ENCODE peak calls at places on chromosomes 16 and 17, in seven cellular contexts. P is uterus, Z is right lobe of liver, O is transverse colon, K is heart left ventricle, V is body of pancreas, Y is tibial nerve. H is an unnamed sample.

GRCh38 chr17:7439462-7440112 is at the start of gene FGF11:
- DNase-seq in O (no peak), K (peak; percentile 29), V (no peak), P (no peak), Y (no peak), Z (peak; percentile 55), H (no peak)

GRCh38 chr16:54921229-54921824 is 9.3 kb upstream of the IRX5 start:
- DNase-seq in Y (no peak), O (no peak), V (no peak), Z (no peak), P (no peak), K (no peak), H (no peak)

GRCh38 chr16:79175286-79176057 is 425.1 kb downstream of the MAF start:
- DNase-seq in V (no peak), Y (no peak), O (no peak), K (no peak), Z (no peak), P (no peak), H (no peak)

GRCh38 chr16:77043076-77043475 is 147.9 kb upstream of the MON1B start:
- DNase-seq in Y (no peak), Z (no peak), P (no peak), V (no peak), O (no peak), K (no peak), H (no peak)

GRCh38 chr17:74274060-74274702 is at the start of gene DNAI2:
- DNase-seq in O (peak; percentile 35), Z (no peak), Y (no peak), V (peak; percentile 20), K (peak; percentile 54), P (no peak), H (no peak)

GRCh38 chr16:11053916-11054460 is 109.6 kb downstream of the CLEC16A start:
- DNase-seq in Y (no peak), P (no peak), O (no peak), K (no peak), Z (no peak), V (no peak), H (no peak)

GRCh38 chr17:78852709-78853111 is 12.1 kb upstream of the USP36 start:
- DNase-seq in Z (no peak), P (no peak), O (no peak), K (no peak), V (no peak), Y (no peak), H (no peak)

GRCh38 chr16:1772362-1772907 is at the start of gene EME2:
- DNase-seq in P (no peak), Y (no peak), O (peak; percentile 58), Z (no peak), V (no peak), K (no peak), H (peak; percentile 52)

GRCh38 chr16:53754938-53755910 is 51.3 kb downstream of the FTO start:
- DNase-seq in Y (no peak), O (peak; percentile 78), Z (no peak), K (no peak), P (peak; percentile 90), V (peak; percentile 78), H (no peak)

GRCh38 chr16:19113577-19114358 is at the start of gene ITPRIPL2:
- DNase-seq in V (peak; percentile 90), Z (peak; percentile 87), O (peak; percentile 84), P (peak; percentile 87), Y (peak; percentile 75), K (peak; percentile 95), H (peak; percentile 84)

GRCh38 chr17:62724398-62725146 is 83.5 kb downstream of the MARCHF10 start:
- DNase-seq in O (peak; percentile 34), V (no peak), K (no peak), P (no peak), Y (no peak), Z (no peak), H (no peak)

GRCh38 chr16:85601730-85602401 is 11.3 kb upstream of the GSE1 start:
- DNase-seq in O (peak; percentile 23), Z (no peak), K (peak; percentile 64), P (no peak), Y (no peak), V (peak; percentile 81), H (peak; percentile 76)

GRCh38 chr16:2152695-2153506 is 2.7 kb upstream of the TRAF7 start:
- DNase-seq in Y (no peak), K (peak; percentile 48), O (peak; percentile 51), Z (peak; percentile 92), V (peak; percentile 82), P (no peak), H (no peak)

GRCh38 chr16:77657016-77657415 is 65.3 kb upstream of the NUDT7 start:
- DNase-seq in Y (no peak), Z (no peak), P (no peak), V (no peak), O (no peak), K (no peak), H (no peak)

GRCh38 chr16:25627641-25628040 is 64.1 kb upstream of the HS3ST4 start:
- DNase-seq in P (no peak), Y (no peak), K (no peak), O (no peak), Z (no peak), V (no peak), H (no peak)

GRCh38 chr16:54425681-54426549 is 139.3 kb upstream of the IRX3 start:
- DNase-seq in Z (no peak), Y (no peak), O (no peak), P (no peak), V (peak; percentile 9), K (no peak), H (no peak)

GRCh38 chr16:11256657-11257130 is 690 bp upstream of the SOCS1 start:
- DNase-seq in K (peak; percentile 78), Y (peak; percentile 44), Z (peak; percentile 78), V (peak; percentile 66), P (no peak), O (peak; percentile 70), H (peak; percentile 69)

GRCh38 chr16:54493076-54493475 is 206.5 kb upstream of the IRX3 start:
- DNase-seq in P (no peak), Y (no peak), K (no peak), Z (no peak), V (no peak), O (no peak), H (no peak)

GRCh38 chr17:74814453-74814852 is 38.3 kb upstream of the NAT9 start:
- DNase-seq in Z (no peak), Y (no peak), O (no peak), V (no peak), K (no peak), P (no peak), H (no peak)

GRCh38 chr16:49407873-49408565 is 34.4 kb downstream of the C16orf78 start:
- DNase-seq in V (peak; percentile 91), Y (peak; percentile 84), K (peak; percentile 88), P (peak; percentile 80), O (peak; percentile 91), Z (peak; percentile 90), H (peak; percentile 84)

GRCh38 chr17:76492250-76492988 is 8.8 kb downstream of the RHBDF2 start:
- DNase-seq in K (no peak), Z (no peak), Y (no peak), O (peak; percentile 78), P (no peak), V (no peak), H (no peak)

GRCh38 chr17:44733753-44734152 is 25.0 kb upstream of the ADAM11 start:
- DNase-seq in K (peak; percentile 37), V (no peak), P (no peak), O (no peak), Y (no peak), Z (no peak), H (no peak)

GRCh38 chr17:9291912-9292562 is 270.7 kb downstream of the NTN1 start:
- DNase-seq in Z (no peak), K (peak; percentile 43), V (peak; percentile 60), O (peak; percentile 43), P (peak; percentile 77), Y (peak; percentile 38), H (peak; percentile 31)

GRCh38 chr16:76182092-76182635 is 95.0 kb upstream of the CNTNAP4 start:
- DNase-seq in Y (no peak), Z (no peak), K (no peak), O (no peak), P (no peak), V (no peak), H (no peak)

GRCh38 chr17:31778538-31778937 is 80.5 kb downstream of the COPRS start:
- DNase-seq in V (no peak), Y (no peak), O (no peak), K (no peak), Z (no peak), P (no peak), H (no peak)

GRCh38 chr17:67600408-67600807 is 117.3 kb upstream of the NOL11 start:
- DNase-seq in V (no peak), K (no peak), P (no peak), Z (no peak), O (no peak), Y (no peak), H (no peak)

GRCh38 chr17:76791053-76791980 is 53.4 kb downstream of the MFSD11 start:
- DNase-seq in V (peak; percentile 54), K (no peak), Y (no peak), O (peak; percentile 63), P (peak; percentile 19), Z (no peak), H (peak; percentile 15)

GRCh38 chr17:40181205-40181604 is 3.9 kb downstream of the RAPGEFL1 start:
- DNase-seq in P (no peak), O (no peak), Z (no peak), K (no peak), Y (no peak), V (no peak), H (no peak)
- H3K4me3 ChIP-seq in P (no peak overlapping the region), O (peak overlapping the region; percentile 5), Z (no peak overlapping the region), K (no peak overlapping the region), Y (no peak overlapping the region), V (no peak overlapping the region), H (no peak overlapping the region)

GRCh38 chr17:49887086-49887743 is 39.3 kb upstream of the TAC4 start:
- DNase-seq in K (no peak), O (no peak), Z (no peak), V (peak; percentile 74), P (no peak), Y (no peak), H (no peak)
- TF ChIP-seq POLR2A in K (no peak), O (no peak), Z (no peak), V (peak; percentile 5), P (no peak), Y (no peak), H (no peak)

DNA sequence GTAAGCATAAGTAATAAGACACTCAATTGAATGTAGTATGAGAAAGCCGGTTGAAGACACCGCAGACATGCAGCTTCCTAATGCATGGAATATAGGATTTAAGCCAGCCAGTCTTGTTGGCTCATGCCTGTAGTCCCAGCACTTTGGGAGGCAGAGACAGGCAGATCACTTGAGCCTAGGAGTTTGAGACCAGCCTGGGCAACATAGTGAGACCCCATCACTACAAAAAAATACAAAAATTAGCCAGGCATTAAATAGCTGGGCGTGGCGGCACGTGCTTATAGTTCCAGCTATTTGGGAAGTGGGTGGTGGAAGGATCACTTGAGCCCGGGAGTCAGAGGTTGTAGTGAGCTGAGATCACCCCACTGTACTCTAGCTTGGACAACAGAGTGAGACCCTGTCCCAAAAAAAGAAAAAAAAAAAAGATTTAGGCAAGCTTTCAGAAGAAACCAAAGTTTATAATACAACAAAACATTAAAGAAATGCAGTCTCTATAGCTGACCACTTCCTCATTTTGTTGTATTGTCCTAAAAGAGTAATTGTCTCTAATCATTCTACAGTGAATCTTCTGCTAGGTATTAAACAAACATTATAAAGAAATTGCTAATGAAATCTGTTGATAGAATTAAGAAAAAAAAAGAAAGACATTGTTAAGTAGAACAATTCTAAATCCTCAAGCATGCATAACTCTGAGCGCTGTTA is 68.6 kb upstream of the KIFC3 start:
- DNase-seq in Z (no peak), Y (no peak), K (no peak), V (no peak), P (no peak), O (no peak), H (no peak)
- H3K27ac ChIP-seq in Z (no peak overlapping the region), Y (peak overlapping the region; percentile 48), K (no peak overlapping the region), V (no peak overlapping the region), P (no peak overlapping the region), O (no peak overlapping the region), H (no peak overlapping the region)

GRCh38 chr16:69395859-69396186 is 10.0 kb upstream of the TERF2 start:
- DNase-seq in O (no peak), V (no peak), Z (no peak), K (no peak), Y (no peak), P (no peak), H (no peak)
- H3K4me3 ChIP-seq in O (no peak overlapping the region), V (no peak overlapping the region), Z (no peak overlapping the region), K (no peak overlapping the region), Y (no peak overlapping the region), P (no peak overlapping the region), H (no peak overlapping the region)

H was measured in adrenal gland.